ENCODE peak calls at places on chromosomes 12 and 14, in seven cellular contexts. J, K, E, B, X, Q and W are unnamed samples.

GRCh38 chr12:12017798-12018197 is 52.9 kb upstream of the BCL2L14 start:
- DNase-seq in J (no peak), K (no peak), E (no peak), B (no peak), X (no peak), Q (no peak), W (no peak)

GRCh38 chr12:44960856-44961255 is 84.7 kb upstream of the NELL2 start:
- DNase-seq in J (no peak), K (no peak), E (no peak), B (no peak), X (no peak), Q (no peak), W (no peak)

GRCh38 chr14:25537846-25538455 is 488.0 kb upstream of the STXBP6 start:
- DNase-seq in J (peak; percentile 36), K (no peak), E (no peak), B (no peak), X (peak; percentile 69), Q (peak; percentile 44), W (no peak)

GRCh38 chr12:132748319-132748718 is 13.3 kb downstream of the ANKLE2 start:
- DNase-seq in J (no peak), K (no peak), E (no peak), B (no peak), X (no peak), Q (no peak), W (no peak)

GRCh38 chr12:12774791-12775190 is 10.7 kb upstream of the APOLD1 start:
- DNase-seq in J (peak; percentile 31), K (no peak), E (no peak), B (no peak), X (no peak), Q (no peak), W (no peak)

GRCh38 chr12:32551058-32551457 is 128.0 kb upstream of the DNM1L start:
- DNase-seq in J (no peak), K (no peak), E (no peak), B (no peak), X (no peak), Q (no peak), W (no peak)

GRCh38 chr14:58828298-58828697 is 190.5 kb downstream of the DACT1 start:
- DNase-seq in J (no peak), K (no peak), E (no peak), B (no peak), X (no peak), Q (no peak), W (no peak)

GRCh38 chr12:108850854-108851573 is 6.4 kb downstream of the SSH1 start:
- DNase-seq in J (peak; percentile 89), K (no peak), E (no peak), B (peak; percentile 94), X (no peak), Q (no peak), W (peak; percentile 64)

GRCh38 chr14:33689680-33690079 is 261.2 kb downstream of the EGLN3 start:
- DNase-seq in J (no peak), K (no peak), E (no peak), B (no peak), X (no peak), Q (no peak), W (no peak)

GRCh38 chr12:51771008-51771407 is 77.5 kb downstream of the FIGNL2 start:
- DNase-seq in J (no peak), K (no peak), E (no peak), B (peak; percentile 11), X (no peak), Q (no peak), W (no peak)

GRCh38 chr14:33850826-33851225 is 100.0 kb downstream of the EGLN3 start:
- DNase-seq in J (no peak), K (no peak), E (no peak), B (no peak), X (no peak), Q (no peak), W (no peak)

GRCh38 chr14:101932668-101933067 is 31.7 kb upstream of the DYNC1H1 start:
- DNase-seq in J (no peak), K (no peak), E (no peak), B (no peak), X (no peak), Q (no peak), W (no peak)

GRCh38 chr12:100455896-100456295 is 17.8 kb upstream of the NR1H4 start:
- DNase-seq in J (no peak), K (no peak), E (no peak), B (no peak), X (no peak), Q (no peak), W (no peak)

GRCh38 chr12:95693689-95694088 is 96.9 kb downstream of the NTN4 start:
- DNase-seq in J (no peak), K (no peak), E (no peak), B (no peak), X (no peak), Q (no peak), W (no peak)

GRCh38 chr14:105856676-105857222 is 330.4 kb downstream of the TMEM121 start:
- DNase-seq in J (no peak), K (peak; percentile 7), E (no peak), B (no peak), X (no peak), Q (no peak), W (no peak)

DNA sequence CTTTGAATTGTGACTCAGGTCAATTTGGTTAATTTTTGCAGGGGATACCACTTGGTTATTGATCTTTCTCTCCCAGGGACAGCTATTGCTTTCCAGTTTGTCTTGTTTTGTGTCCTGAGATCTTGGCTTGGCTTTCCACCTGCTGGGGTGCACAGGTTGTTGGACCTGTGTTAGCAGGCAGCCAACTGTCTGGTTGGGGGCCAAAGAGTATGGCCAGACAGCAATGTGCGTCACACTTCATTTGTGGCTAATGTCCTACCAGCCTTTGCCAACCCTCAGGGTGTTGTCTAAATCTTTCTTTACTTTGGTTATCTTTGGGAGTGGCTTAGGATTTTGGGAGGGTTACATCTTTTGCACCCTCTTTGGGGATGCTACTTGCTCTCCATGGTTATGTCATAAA is 494.9 kb upstream of the ATP2B1 start:
- DNase-seq in J (no peak), K (no peak), E (no peak), B (no peak), X (no peak), Q (no peak), W (no peak)
- TF ChIP-seq CTCF in J (no peak), K (no peak), E (no peak), B (no peak), X (no peak), Q (no peak), W (no peak)

GRCh38 chr14:92328664-92329255 is 5.8 kb downstream of the SLC24A4 start:
- DNase-seq in J (no peak), K (no peak), E (no peak), B (no peak), X (no peak), Q (no peak), W (no peak)
- TF ChIP-seq CTCF in J (peak; percentile 26), K (no peak), E (no peak), B (no peak), X (no peak), Q (no peak), W (peak; percentile 4)

DNA sequence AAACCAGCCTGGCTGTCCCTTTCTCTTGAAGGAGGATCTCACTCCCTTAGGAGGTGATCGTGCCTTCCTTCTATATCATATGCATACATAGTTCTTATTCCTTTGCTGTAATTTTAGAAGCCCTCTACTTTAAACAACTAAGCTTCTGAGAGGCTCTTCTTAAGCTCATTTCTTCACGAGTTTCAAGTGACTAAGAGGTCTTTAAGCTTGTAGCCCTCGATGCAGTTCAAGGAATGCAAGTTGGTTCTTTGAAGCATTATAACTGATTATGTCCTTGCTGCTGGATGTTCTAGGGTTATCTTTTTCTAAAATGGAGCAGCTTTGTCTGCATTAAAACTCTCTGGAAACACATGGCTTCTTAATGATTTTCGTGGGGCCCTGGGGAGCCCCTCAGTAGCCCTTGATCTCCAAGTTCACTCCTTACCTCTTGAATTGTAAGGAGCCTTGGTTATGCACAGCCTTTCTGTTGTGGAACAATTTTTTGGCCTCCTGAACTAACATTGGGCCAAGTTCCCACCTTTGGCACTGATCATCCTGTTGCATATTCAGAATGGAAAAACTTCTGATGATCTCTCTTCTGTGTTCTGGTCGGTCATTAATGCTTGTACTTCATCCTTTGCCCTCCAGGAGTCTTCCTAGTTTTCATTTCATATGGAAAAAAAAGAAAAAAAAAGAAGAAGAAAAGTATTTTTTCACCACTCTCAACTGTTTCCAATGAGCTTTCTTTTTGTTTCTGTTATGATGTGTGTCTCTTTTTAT is 12.6 kb downstream of the RASSF8 start:
- DNase-seq in J (peak; percentile 35), K (no peak), E (no peak), B (no peak), X (no peak), Q (no peak), W (peak; percentile 59)
- TF ChIP-seq CTCF in J (peak; percentile 30), K (peak; percentile 33), E (peak; percentile 38), B (peak; percentile 34), X (no peak), Q (no peak), W (no peak)

GRCh38 chr12:38905480-38906351 is at the start of gene CPNE8:
- DNase-seq in J (peak; percentile 70), K (peak; percentile 30), E (no peak), B (peak; percentile 82), X (peak; percentile 78), Q (peak; percentile 61), W (no peak)

GRCh38 chr12:38907171-38907923 is 2.0 kb upstream of the CPNE8 start:
- DNase-seq in J (peak; percentile 17), K (no peak), E (no peak), B (no peak), X (no peak), Q (no peak), W (no peak)

GRCh38 chr12:38903596-38903995 is 1.8 kb downstream of the CPNE8 start:
- DNase-seq in J (no peak), K (no peak), E (no peak), B (no peak), X (no peak), Q (no peak), W (no peak)

GRCh38 chr12:38904932-38905479 is 385 bp downstream of the CPNE8 start:
- DNase-seq in J (peak; percentile 86), K (no peak), E (no peak), B (peak; percentile 84), X (peak; percentile 85), Q (peak; percentile 64), W (no peak)

GRCh38 chr12:38906482-38907170 is 1.2 kb upstream of the CPNE8 start:
- DNase-seq in J (peak; percentile 89), K (peak; percentile 71), E (no peak), B (peak; percentile 92), X (peak; percentile 93), Q (peak; percentile 76), W (peak; percentile 71)
- TF ChIP-seq CTCF in J (peak; percentile 81), K (peak; percentile 69), E (no peak), B (peak; percentile 94), X (peak; percentile 84), Q (peak; percentile 73), W (peak; percentile 92)